ENCODE peak calls at places on chromosomes 6 and 20, in five cellular contexts. E is NCI-H2081 treated with DMSO at 0.1 percent for 48 hours, J is psoas muscle, Y is T1000, A is iPS-NIHi11. C is an unnamed sample.

GRCh38 chr6:139713416-139713815 is 339.0 kb upstream of the CITED2 start:
- DNase-seq in E (no peak), J (no peak), Y (no peak), A (no peak), C (no peak)

GRCh38 chr6:47724300-47724699 is 25.9 kb downstream of the ADGRF4 start:
- DNase-seq in E (no peak), J (no peak), Y (peak; percentile 20), A (no peak), C (no peak)

GRCh38 chr20:47438464-47439381 is 63.0 kb upstream of the NCOA3 start:
- DNase-seq in E (no peak), J (no peak), Y (no peak), A (peak; percentile 61), C (no peak)

GRCh38 chr6:46190889-46191288 is 20.1 kb upstream of the ENPP5 start:
- DNase-seq in E (no peak), J (no peak), Y (no peak), A (no peak), C (no peak)

GRCh38 chr6:31365864-31366263 is 8.9 kb upstream of the HLA-B start:
- DNase-seq in E (no peak), J (no peak), Y (no peak), A (no peak), C (no peak)

GRCh38 chr6:113110211-113110610 is 746.9 kb upstream of the MARCKS start:
- DNase-seq in E (no peak), J (no peak), Y (no peak), A (no peak), C (no peak)

GRCh38 chr6:40894962-40895799 is 143.8 kb downstream of the UNC5CL start:
- DNase-seq in E (no peak), J (peak; percentile 73), Y (no peak), A (peak; percentile 84), C (peak; percentile 94)

GRCh38 chr6:7684843-7685242 is 41.1 kb upstream of the BMP6 start:
- DNase-seq in E (peak; percentile 1), J (no peak), Y (no peak), A (peak; percentile 65), C (peak; percentile 92)

GRCh38 chr6:4853782-4854511 is 77.7 kb downstream of the CDYL start:
- DNase-seq in E (no peak), J (no peak), Y (no peak), A (no peak), C (no peak)

GRCh38 chr6:12969933-12970332 is 253.4 kb downstream of the PHACTR1 start:
- DNase-seq in E (no peak), J (no peak), Y (no peak), A (no peak), C (no peak)

GRCh38 chr6:168297643-168298042 is 21.9 kb downstream of the DACT2 start:
- DNase-seq in E (no peak), J (no peak), Y (no peak), A (no peak), C (no peak)

GRCh38 chr6:14474816-14475215 is 357.2 kb downstream of the CD83 start:
- DNase-seq in E (no peak), J (no peak), Y (no peak), A (no peak), C (no peak)

C was measured in endodermal cell.